ENCODE peak calls at places on chromosomes 16 and 17, in six cellular contexts. C is transverse colon, N is spleen, F is ovary, U is HCT116, R is IMR-90. P is an unnamed sample.

GRCh38 chr16:30010817-30011504 is at the start of gene DOC2A:
- DNase-seq in C (no peak), N (peak; percentile 74), F (no peak), U (no peak), R (no peak), P (no peak)

GRCh38 chr16:6684076-6684673 is 648.5 kb upstream of the RBFOX1 start:
- DNase-seq in R (no peak), F (no peak), C (peak; percentile 11), N (no peak), U (no peak), P (no peak)

GRCh38 chr17:46273541-46274236 is 21.2 kb upstream of the LRRC37A start:
- DNase-seq in N (no peak), U (no peak), C (no peak), F (no peak), R (no peak), P (no peak)

GRCh38 chr17:42744283-42744805 is 496 bp downstream of the EZH1 start:
- DNase-seq in N (no peak), F (peak; percentile 71), U (peak; percentile 21), C (peak; percentile 80), R (peak; percentile 41), P (peak; percentile 78)

GRCh38 chr17:67557921-67558320 is 159.8 kb upstream of the NOL11 start:
- DNase-seq in F (no peak), N (no peak), R (peak; percentile 25), U (no peak), C (no peak), P (no peak)

GRCh38 chr17:35127751-35128514 is 6.5 kb downstream of the FNDC8 start:
- DNase-seq in F (no peak), C (no peak), N (no peak), R (peak; percentile 94), U (no peak), P (peak; percentile 22)

GRCh38 chr16:76237471-76237870 is 39.7 kb upstream of the CNTNAP4 start:
- DNase-seq in R (no peak), U (no peak), C (no peak), F (no peak), N (no peak), P (no peak)

GRCh38 chr17:42284566-42284965 is 3.7 kb upstream of the STAT5A start:
- DNase-seq in N (no peak), C (no peak), R (no peak), U (no peak), F (peak; percentile 25), P (peak; percentile 11)

GRCh38 chr17:70171159-70171558 is 1.8 kb downstream of the KCNJ2 start:
- DNase-seq in F (no peak), C (no peak), R (no peak), N (no peak), U (no peak), P (no peak)

GRCh38 chr16:26569793-26570192 is 496.9 kb upstream of the C16orf82 start:
- DNase-seq in U (no peak), C (no peak), F (no peak), N (no peak), R (no peak), P (no peak)

GRCh38 chr16:65546353-65546791 is 424.5 kb upstream of the CDH11 start:
- DNase-seq in R (peak; percentile 55), N (no peak), C (no peak), U (no peak), F (no peak), P (no peak)

GRCh38 chr17:15377200-15377599 is 35.8 kb upstream of the TEKT3 start:
- DNase-seq in F (no peak), R (peak; percentile 80), U (no peak), N (no peak), C (no peak), P (no peak)

GRCh38 chr17:42682400-42683384 is at the start of gene CNTNAP1:
- DNase-seq in R (peak; percentile 84), C (peak; percentile 68), U (no peak), N (no peak), F (peak; percentile 82), P (peak; percentile 72)

GRCh38 chr17:17349724-17350106 is 46.5 kb downstream of the NT5M start:
- DNase-seq in U (no peak), F (peak; percentile 64), C (no peak), N (peak; percentile 41), R (no peak), P (no peak)

GRCh38 chr17:80789356-80789902 is 202.2 kb upstream of the CHMP6 start:
- DNase-seq in N (peak; percentile 49), F (no peak), C (no peak), R (peak; percentile 97), U (peak; percentile 24), P (peak; percentile 47)

GRCh38 chr16:89323120-89323960 is 105.8 kb downstream of the ZNF778 start:
- DNase-seq in R (no peak), C (no peak), N (peak; percentile 67), F (peak; percentile 32), U (no peak), P (no peak)

GRCh38 chr17:53722407-53722806 is 100.3 kb upstream of the KIF2B start:
- DNase-seq in C (no peak), R (peak; percentile 98), N (no peak), F (no peak), U (no peak), P (no peak)

GRCh38 chr17:62994931-62995330 is 28.9 kb downstream of the TANC2 start:
- DNase-seq in R (peak; percentile 15), C (no peak), N (no peak), F (no peak), U (no peak), P (no peak)

GRCh38 chr17:15143524-15143923 is 121.6 kb downstream of the PMP22 start:
- DNase-seq in C (no peak), U (no peak), R (no peak), F (no peak), N (no peak), P (no peak)

GRCh38 chr17:66275651-66276050 is 26.8 kb upstream of the PRKCA start:
- DNase-seq in R (peak; percentile 97), F (no peak), U (peak; percentile 97), C (no peak), N (no peak), P (no peak)

GRCh38 chr16:10922328-10923145 is 19.7 kb downstream of the DEXI start:
- DNase-seq in N (peak; percentile 85), U (no peak), F (peak; percentile 72), C (no peak), R (peak; percentile 58), P (no peak)

DNA sequence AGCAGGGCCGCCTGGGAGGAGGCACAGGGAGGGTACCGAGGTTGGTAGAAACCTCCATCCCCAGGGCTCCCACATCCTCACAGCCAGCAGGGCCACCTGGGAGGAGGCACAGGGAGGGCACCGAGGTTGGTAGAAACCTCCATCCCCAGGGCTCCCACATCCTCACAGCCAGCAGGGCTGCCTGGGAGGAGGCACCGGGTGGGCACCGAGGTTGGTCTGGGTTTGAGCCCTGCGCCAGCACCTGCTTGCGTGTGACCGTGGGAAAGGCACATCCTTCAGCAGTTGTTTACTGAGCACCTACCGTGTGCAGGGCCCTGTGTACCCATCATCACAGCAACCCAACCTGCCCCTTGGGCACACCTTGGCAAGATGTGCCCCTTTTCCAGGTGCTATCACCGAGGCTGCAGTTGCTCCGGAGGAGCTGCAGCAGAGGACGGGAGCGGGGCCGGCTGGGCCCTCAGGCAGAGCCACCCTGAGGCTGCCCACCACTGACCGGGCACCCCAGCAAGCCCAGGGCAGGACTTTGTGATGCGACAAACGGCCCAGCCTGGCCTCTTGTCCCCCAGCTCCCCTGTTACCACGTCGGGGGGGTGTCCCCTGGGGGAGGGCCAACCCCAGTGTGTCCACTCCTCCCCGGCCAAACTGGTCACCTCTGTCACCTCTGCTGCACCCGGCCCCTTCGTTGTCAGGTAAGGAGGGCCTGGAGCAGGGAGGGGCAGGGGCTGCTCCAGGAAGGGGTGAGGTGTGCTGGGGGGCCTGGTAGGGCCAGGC is 22.1 kb upstream of the OSGIN1 start:
- DNase-seq in N (no peak), R (no peak), C (no peak), F (no peak), U (no peak), P (peak; percentile 11)
- TF ChIP-seq POLR2A in N (no peak), R (no peak), C (no peak), F (no peak), U (no peak), P (no peak)

GRCh38 chr16:20814761-20815160 is 8.4 kb downstream of the REXO5 start:
- DNase-seq in R (peak; percentile 0), N (no peak), F (no peak), U (no peak), C (no peak), P (no peak)

GRCh38 chr16:20821682-20822081 is 15.4 kb downstream of the REXO5 start:
- DNase-seq in F (no peak), N (no peak), U (no peak), R (no peak), C (no peak), P (no peak)

GRCh38 chr16:20822451-20823128 is 16.3 kb downstream of the REXO5 start:
- DNase-seq in N (no peak), F (no peak), U (no peak), C (no peak), R (no peak), P (no peak)

DNA sequence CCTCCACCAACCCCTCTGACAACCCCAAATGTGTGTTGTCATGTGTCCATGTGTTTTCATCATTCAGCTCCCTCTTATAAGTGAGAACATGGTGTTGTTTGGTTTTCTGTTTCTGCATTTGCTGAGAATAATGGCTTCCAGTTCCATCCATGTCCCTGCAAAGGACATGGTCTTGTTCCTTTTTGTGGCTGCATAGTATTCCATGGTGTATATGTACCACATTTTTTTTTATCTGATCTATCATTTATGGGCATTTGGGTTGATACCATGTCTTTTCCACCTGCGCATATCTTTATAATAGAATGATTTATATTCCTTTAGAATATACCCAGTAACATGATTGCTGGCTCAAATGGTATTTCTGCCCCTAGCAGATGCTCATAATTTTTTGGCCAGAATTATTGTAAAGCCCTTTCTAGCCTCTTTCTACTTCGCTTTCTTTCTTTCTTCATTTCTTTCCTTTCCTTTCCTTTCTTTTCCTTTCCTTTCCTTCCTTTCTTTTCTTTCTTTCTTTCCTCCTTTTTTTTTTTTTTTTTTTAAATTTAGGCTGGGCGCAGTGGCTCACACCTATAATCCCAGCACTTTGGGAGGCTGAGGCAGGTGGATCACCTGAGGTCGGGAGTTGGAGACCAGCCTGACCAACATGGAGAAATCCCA is 12.7 kb downstream of the REXO5 start:
- DNase-seq in U (no peak), F (no peak), R (no peak), N (no peak), C (no peak), P (no peak)
- H3K4me1 ChIP-seq in U (no peaks in the 10 kb centered on the region), F (no peaks in the 10 kb centered on the region), R (no peaks in the 10 kb centered on the region), N (no peaks in the 10 kb centered on the region), C (no peaks in the 10 kb centered on the region), P (no peaks in the 10 kb centered on the region)

DNA sequence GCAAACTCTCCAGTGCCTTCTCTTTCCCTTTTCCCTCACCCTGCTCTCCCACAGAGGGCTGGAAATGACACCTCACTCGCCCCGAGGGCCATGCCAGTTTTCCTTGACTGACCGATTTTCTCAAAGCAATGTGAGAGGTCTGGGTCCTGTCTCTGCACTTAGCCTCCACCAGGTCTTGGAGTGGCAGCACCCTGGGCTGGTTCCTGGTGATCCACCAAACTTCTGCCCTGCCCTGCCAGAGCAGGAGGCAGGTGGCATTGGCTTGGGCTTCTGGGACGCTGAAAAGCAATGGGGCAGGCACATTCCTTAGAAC is 97.5 kb downstream of the RAB11FIP4 start:
- DNase-seq in C (no peak), N (no peak), U (no peak), R (no peak), F (no peak), P (no peak)
- H3K4me3 ChIP-seq in C (no peak overlapping the region), N (peak overlapping the region; percentile 63), U (peak overlapping the region; percentile 85), R (no peak overlapping the region), F (peak overlapping the region; percentile 43), P (no peak overlapping the region)

DNA sequence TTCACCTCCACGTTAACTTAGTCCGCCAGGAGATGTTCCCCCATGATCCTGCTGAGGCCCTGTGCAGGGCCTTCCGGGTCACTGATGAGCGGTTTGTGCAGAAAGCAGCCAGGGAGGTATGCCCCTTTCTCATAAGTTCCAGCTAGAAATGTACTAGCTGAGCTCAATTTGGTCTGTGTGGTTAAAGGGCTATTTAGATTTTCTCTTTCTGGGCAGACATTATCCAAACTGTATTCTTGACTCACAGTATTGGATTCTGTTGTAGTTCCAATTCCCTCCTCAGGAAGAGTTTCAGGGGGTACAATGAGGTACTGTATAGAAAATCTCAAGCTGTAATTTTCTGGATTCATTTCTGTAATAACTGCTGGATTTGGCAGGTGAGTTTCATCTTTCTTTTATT is 137.1 kb downstream of the TRIM37 start:
- DNase-seq in F (no peak), R (peak; percentile 54), C (no peak), U (no peak), N (no peak), P (no peak)
- TF ChIP-seq POLR2A in F (no peak), R (no peak), C (no peak), U (no peak), N (no peak), P (no peak)